ENCODE peak calls at places on chromosomes 11 and 22, in eight cellular contexts. One of them, this sample, is unnamed.

GRCh38 chr11:30346068-30346688 is 23.3 kb downstream of the ARL14EP start:
- DNase-seq in astrocyte: no peak
- DNase-seq in uterus: no peak
- DNase-seq in left lung: no peak
- DNase-seq in testis: no peak
- DNase-seq in stomach: no peak
- DNase-seq in A549: peak; percentile 7
- DNase-seq in IMR-90: peak; percentile 62
- DNase-seq in this sample: peak; percentile 40

GRCh38 chr11:1770528-1770927 is 6.8 kb upstream of the CTSD start:
- DNase-seq in astrocyte: no peak
- DNase-seq in uterus: no peak
- DNase-seq in left lung: peak; percentile 56
- DNase-seq in testis: no peak
- DNase-seq in stomach: peak; percentile 23
- DNase-seq in A549: no peak
- DNase-seq in IMR-90: no peak
- DNase-seq in this sample: no peak

GRCh38 chr11:117882539-117882938 is 6.1 kb upstream of the FXYD6 start:
- DNase-seq in astrocyte: no peak
- DNase-seq in uterus: no peak
- DNase-seq in left lung: no peak
- DNase-seq in testis: no peak
- DNase-seq in stomach: no peak
- DNase-seq in A549: no peak
- DNase-seq in IMR-90: no peak
- DNase-seq in this sample: no peak

GRCh38 chr11:57459112-57460016 is 964 bp upstream of the RTN4RL2 start:
- DNase-seq in astrocyte: no peak
- DNase-seq in uterus: no peak
- DNase-seq in left lung: no peak
- DNase-seq in testis: no peak
- DNase-seq in stomach: no peak
- DNase-seq in A549: no peak
- DNase-seq in IMR-90: peak; percentile 17
- DNase-seq in this sample: no peak

GRCh38 chr11:123654566-123655081 is at the start of gene SCN3B:
- DNase-seq in astrocyte: peak; percentile 74
- DNase-seq in uterus: peak; percentile 63
- DNase-seq in left lung: peak; percentile 73
- DNase-seq in testis: peak; percentile 82
- DNase-seq in stomach: peak; percentile 66
- DNase-seq in A549: peak; percentile 72
- DNase-seq in IMR-90: peak; percentile 61
- DNase-seq in this sample: peak; percentile 84

GRCh38 chr11:14676068-14676467 is 32.5 kb downstream of the PDE3B start:
- DNase-seq in astrocyte: no peak
- DNase-seq in uterus: no peak
- DNase-seq in left lung: no peak
- DNase-seq in testis: no peak
- DNase-seq in stomach: no peak
- DNase-seq in A549: no peak
- DNase-seq in IMR-90: no peak
- DNase-seq in this sample: no peak

GRCh38 chr22:17785185-17786184 is 11.2 kb upstream of the BID start:
- DNase-seq in astrocyte: no peak
- DNase-seq in uterus: no peak
- DNase-seq in left lung: no peak
- DNase-seq in testis: peak; percentile 71
- DNase-seq in stomach: peak; percentile 79
- DNase-seq in A549: peak; percentile 31
- DNase-seq in IMR-90: no peak
- DNase-seq in this sample: no peak

GRCh38 chr11:94602430-94603372 is 35.5 kb downstream of the PIWIL4 start:
- DNase-seq in astrocyte: peak; percentile 67
- DNase-seq in uterus: peak; percentile 64
- DNase-seq in left lung: no peak
- DNase-seq in testis: peak; percentile 71
- DNase-seq in stomach: peak; percentile 67
- DNase-seq in A549: peak; percentile 28
- DNase-seq in IMR-90: peak; percentile 86
- DNase-seq in this sample: peak; percentile 66

GRCh38 chr11:118180300-118180703 is 3.9 kb upstream of the SCN2B start:
- DNase-seq in astrocyte: peak; percentile 6
- DNase-seq in uterus: peak; percentile 70
- DNase-seq in left lung: peak; percentile 50
- DNase-seq in testis: peak; percentile 71
- DNase-seq in stomach: no peak
- DNase-seq in A549: no peak
- DNase-seq in IMR-90: no peak
- DNase-seq in this sample: peak; percentile 34

GRCh38 chr11:1819115-1819514 is 15.7 kb upstream of the SYT8 start:
- DNase-seq in astrocyte: no peak
- DNase-seq in uterus: no peak
- DNase-seq in left lung: no peak
- DNase-seq in testis: no peak
- DNase-seq in stomach: no peak
- DNase-seq in A549: no peak
- DNase-seq in IMR-90: no peak
- DNase-seq in this sample: no peak

GRCh38 chr22:35915477-35916013 is 113.1 kb downstream of the RBFOX2 start:
- DNase-seq in astrocyte: peak; percentile 68
- DNase-seq in uterus: no peak
- DNase-seq in left lung: no peak
- DNase-seq in testis: no peak
- DNase-seq in stomach: no peak
- DNase-seq in A549: no peak
- DNase-seq in IMR-90: peak; percentile 66
- DNase-seq in this sample: peak; percentile 12

GRCh38 chr22:47092896-47093311 is 330.5 kb downstream of the TBC1D22A start:
- DNase-seq in astrocyte: peak; percentile 85
- DNase-seq in uterus: no peak
- DNase-seq in left lung: no peak
- DNase-seq in testis: peak; percentile 24
- DNase-seq in stomach: no peak
- DNase-seq in A549: no peak
- DNase-seq in IMR-90: peak; percentile 67
- DNase-seq in this sample: no peak

GRCh38 chr11:29293825-29294224 is 723.0 kb downstream of the KCNA4 start:
- DNase-seq in astrocyte: peak; percentile 87
- DNase-seq in uterus: no peak
- DNase-seq in left lung: no peak
- DNase-seq in testis: no peak
- DNase-seq in stomach: no peak
- DNase-seq in A549: peak; percentile 12
- DNase-seq in IMR-90: peak; percentile 94
- DNase-seq in this sample: peak; percentile 29

GRCh38 chr11:13963169-13963948 is 836 bp downstream of the SPON1 start:
- DNase-seq in astrocyte: peak; percentile 14
- DNase-seq in uterus: peak; percentile 43
- DNase-seq in left lung: no peak
- DNase-seq in testis: peak; percentile 33
- DNase-seq in stomach: no peak
- DNase-seq in A549: no peak
- DNase-seq in IMR-90: peak; percentile 17
- DNase-seq in this sample: no peak

GRCh38 chr22:20033045-20033706 is 12.3 kb downstream of the TANGO2 start:
- DNase-seq in astrocyte: no peak
- DNase-seq in uterus: no peak
- DNase-seq in left lung: no peak
- DNase-seq in testis: peak; percentile 73
- DNase-seq in stomach: peak; percentile 63
- DNase-seq in A549: no peak
- DNase-seq in IMR-90: no peak
- DNase-seq in this sample: no peak

GRCh38 chr22:32700186-32700882 is 101.2 kb upstream of the TIMP3 start:
- DNase-seq in astrocyte: no peak
- DNase-seq in uterus: peak; percentile 23
- DNase-seq in left lung: no peak
- DNase-seq in testis: peak; percentile 21
- DNase-seq in stomach: no peak
- DNase-seq in A549: no peak
- DNase-seq in IMR-90: peak; percentile 58
- DNase-seq in this sample: no peak

GRCh38 chr11:63938481-63939350 is at the start of gene NAA40:
- DNase-seq in astrocyte: peak; percentile 88
- DNase-seq in uterus: peak; percentile 86
- DNase-seq in left lung: peak; percentile 94
- DNase-seq in testis: peak; percentile 95
- DNase-seq in stomach: peak; percentile 95
- DNase-seq in A549: peak; percentile 98
- DNase-seq in IMR-90: peak; percentile 94
- DNase-seq in this sample: peak; percentile 98

GRCh38 chr11:8261316-8261715 is 2.4 kb downstream of the LMO1 start:
- DNase-seq in astrocyte: no peak
- DNase-seq in uterus: no peak
- DNase-seq in left lung: no peak
- DNase-seq in testis: no peak
- DNase-seq in stomach: peak; percentile 17
- DNase-seq in A549: no peak
- DNase-seq in IMR-90: no peak
- DNase-seq in this sample: no peak

GRCh38 chr11:8258289-8258688 is 5.4 kb downstream of the LMO1 start:
- DNase-seq in astrocyte: no peak
- DNase-seq in uterus: no peak
- DNase-seq in left lung: no peak
- DNase-seq in testis: no peak
- DNase-seq in stomach: peak; percentile 11
- DNase-seq in A549: no peak
- DNase-seq in IMR-90: no peak
- DNase-seq in this sample: no peak

GRCh38 chr11:17573526-17573925 is 26.5 kb downstream of the OTOG start:
- DNase-seq in astrocyte: no peak
- DNase-seq in uterus: no peak
- DNase-seq in left lung: no peak
- DNase-seq in testis: no peak
- DNase-seq in stomach: no peak
- DNase-seq in A549: no peak
- DNase-seq in IMR-90: no peak
- DNase-seq in this sample: no peak

GRCh38 chr11:67355023-67355793 is 1.9 kb upstream of the POLD4 start:
- DNase-seq in astrocyte: no peak
- DNase-seq in uterus: peak; percentile 45
- DNase-seq in left lung: no peak
- DNase-seq in testis: no peak
- DNase-seq in stomach: no peak
- DNase-seq in A549: peak; percentile 11
- DNase-seq in IMR-90: no peak
- DNase-seq in this sample: no peak

GRCh38 chr11:106152013-106152412 is 74.6 kb downstream of the AASDHPPT start:
- DNase-seq in astrocyte: peak; percentile 85
- DNase-seq in uterus: no peak
- DNase-seq in left lung: no peak
- DNase-seq in testis: no peak
- DNase-seq in stomach: peak; percentile 29
- DNase-seq in A549: no peak
- DNase-seq in IMR-90: peak; percentile 17
- DNase-seq in this sample: peak; percentile 34
- TF ChIP-seq CTCF in astrocyte: no peak
- TF ChIP-seq CTCF in uterus: no peak
- TF ChIP-seq CTCF in left lung: no peak
- TF ChIP-seq CTCF in testis: no peak
- TF ChIP-seq CTCF in stomach: no peak
- TF ChIP-seq CTCF in A549: no peak
- TF ChIP-seq CTCF in IMR-90: no peak
- TF ChIP-seq CTCF in this sample: peak; percentile 35

GRCh38 chr11:134802116-134802515 is 390.1 kb upstream of the B3GAT1 start:
- DNase-seq in astrocyte: no peak
- DNase-seq in uterus: no peak
- DNase-seq in left lung: no peak
- DNase-seq in testis: no peak
- DNase-seq in stomach: no peak
- DNase-seq in A549: no peak
- DNase-seq in IMR-90: no peak
- DNase-seq in this sample: no peak

GRCh38 chr11:134800826-134801225 is 388.8 kb upstream of the B3GAT1 start:
- DNase-seq in astrocyte: no peak
- DNase-seq in uterus: no peak
- DNase-seq in left lung: no peak
- DNase-seq in testis: no peak
- DNase-seq in stomach: no peak
- DNase-seq in A549: no peak
- DNase-seq in IMR-90: no peak
- DNase-seq in this sample: no peak

GRCh38 chr11:134801526-134801925 is 389.5 kb upstream of the B3GAT1 start:
- DNase-seq in astrocyte: no peak
- DNase-seq in uterus: no peak
- DNase-seq in left lung: no peak
- DNase-seq in testis: no peak
- DNase-seq in stomach: no peak
- DNase-seq in A549: no peak
- DNase-seq in IMR-90: no peak
- DNase-seq in this sample: no peak

GRCh38 chr11:134802598-134802997 is 390.6 kb upstream of the B3GAT1 start:
- DNase-seq in astrocyte: no peak
- DNase-seq in uterus: no peak
- DNase-seq in left lung: no peak
- DNase-seq in testis: no peak
- DNase-seq in stomach: no peak
- DNase-seq in A549: no peak
- DNase-seq in IMR-90: no peak
- DNase-seq in this sample: no peak

GRCh38 chr11:134800130-134800529 is 388.1 kb upstream of the B3GAT1 start:
- DNase-seq in astrocyte: no peak
- DNase-seq in uterus: no peak
- DNase-seq in left lung: no peak
- DNase-seq in testis: no peak
- DNase-seq in stomach: no peak
- DNase-seq in A549: no peak
- DNase-seq in IMR-90: no peak
- DNase-seq in this sample: no peak
- H3K27ac ChIP-seq in astrocyte: no peak overlapping the region
- H3K27ac ChIP-seq in uterus: no peak overlapping the region
- H3K27ac ChIP-seq in left lung: no peak overlapping the region
- H3K27ac ChIP-seq in testis: no peak overlapping the region
- H3K27ac ChIP-seq in stomach: no peak overlapping the region
- H3K27ac ChIP-seq in A549: no peak overlapping the region
- H3K27ac ChIP-seq in IMR-90: no peak overlapping the region
- H3K27ac ChIP-seq in this sample: no peak overlapping the region

GRCh38 chr11:11148104-11148509 is 204.9 kb downstream of the CSNK2A3 start:
- DNase-seq in astrocyte: peak; percentile 86
- DNase-seq in uterus: peak; percentile 89
- DNase-seq in left lung: peak; percentile 54
- DNase-seq in testis: peak; percentile 83
- DNase-seq in stomach: no peak
- DNase-seq in A549: no peak
- DNase-seq in IMR-90: peak; percentile 74
- DNase-seq in this sample: peak; percentile 27
- TF ChIP-seq CTCF in astrocyte: peak; percentile 40
- TF ChIP-seq CTCF in uterus: peak; percentile 35
- TF ChIP-seq CTCF in left lung: no peak
- TF ChIP-seq CTCF in testis: no peak
- TF ChIP-seq CTCF in stomach: no peak
- TF ChIP-seq CTCF in A549: no peak
- TF ChIP-seq CTCF in IMR-90: peak; percentile 35
- TF ChIP-seq CTCF in this sample: no peak

DNA sequence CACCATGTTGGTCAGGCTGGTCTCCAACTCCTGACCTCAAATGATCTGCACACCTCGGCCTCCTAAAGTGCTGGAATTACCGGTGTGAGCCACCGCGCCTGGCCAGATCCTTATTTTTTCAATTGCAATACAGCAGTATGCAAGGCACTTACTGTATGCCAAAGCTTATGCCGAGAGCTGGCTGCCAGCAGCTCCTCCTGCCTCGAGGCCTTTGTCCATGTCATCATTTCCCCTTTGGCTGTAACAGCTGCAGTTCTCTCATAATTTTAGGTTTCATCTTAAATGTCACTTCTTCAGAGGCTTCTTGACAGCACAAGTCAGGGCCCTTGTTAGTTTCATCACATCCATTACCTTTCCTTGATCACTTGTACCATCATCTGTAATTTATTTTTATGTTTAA is 1.5 kb upstream of the SREBF2 start:
- DNase-seq in astrocyte: no peak
- DNase-seq in uterus: no peak
- DNase-seq in left lung: no peak
- DNase-seq in testis: no peak
- DNase-seq in stomach: no peak
- DNase-seq in A549: no peak
- DNase-seq in IMR-90: no peak
- DNase-seq in this sample: no peak
- H3K27ac ChIP-seq in astrocyte: no peak overlapping the region
- H3K27ac ChIP-seq in uterus: no peak overlapping the region
- H3K27ac ChIP-seq in left lung: no peak overlapping the region
- H3K27ac ChIP-seq in testis: no peak overlapping the region
- H3K27ac ChIP-seq in stomach: peak overlapping the region; percentile 96
- H3K27ac ChIP-seq in A549: peak overlapping the region; percentile 99
- H3K27ac ChIP-seq in IMR-90: no peak overlapping the region
- H3K27ac ChIP-seq in this sample: peak overlapping the region; percentile 71

This sample was measured in RWPE1.